ENCODE peak calls at places on chromosomes 3 and 15, in seven cellular contexts. P is GM03348, K is NCI-H2081, Q is M059J, F is fibroblast of the aortic adventitia, G is pancreas, M is sciatic nerve. D is an unnamed sample.

GRCh38 chr3:141278196-141279073 is 46.8 kb downstream of the PXYLP1 start:
- DNase-seq in P (peak; percentile 30), K (no peak), Q (peak; percentile 48), F (no peak), G (no peak), M (no peak), D (no peak)

GRCh38 chr15:99408236-99409096 is 157.2 kb downstream of the LRRC28 start:
- DNase-seq in P (peak; percentile 81), K (no peak), Q (peak; percentile 83), F (peak; percentile 98), G (no peak), M (no peak), D (no peak)

GRCh38 chr15:87669846-87670245 is 586.7 kb downstream of the NTRK3 start:
- DNase-seq in P (no peak), K (no peak), Q (peak; percentile 20), F (no peak), G (no peak), M (no peak), D (no peak)

GRCh38 chr3:133843634-133844033 is 38.0 kb downstream of the SRPRB start:
- DNase-seq in P (peak; percentile 27), K (no peak), Q (peak; percentile 63), F (no peak), G (no peak), M (peak; percentile 31), D (no peak)

GRCh38 chr15:90062023-90062728 is 40.1 kb downstream of the IDH2 start:
- DNase-seq in P (no peak), K (peak; percentile 95), Q (no peak), F (no peak), G (peak; percentile 85), M (no peak), D (peak; percentile 38)

GRCh38 chr15:57376695-57377477 is 581 bp downstream of the CGNL1 start:
- DNase-seq in P (peak; percentile 63), K (no peak), Q (no peak), F (peak; percentile 58), G (peak; percentile 78), M (peak; percentile 64), D (no peak)

GRCh38 chr3:157543491-157544035 is 40.3 kb upstream of the VEPH1 start:
- DNase-seq in P (no peak), K (no peak), Q (no peak), F (no peak), G (no peak), M (no peak), D (no peak)

GRCh38 chr3:141878326-141878725 is 1.9 kb downstream of the ATP1B3 start:
- DNase-seq in P (no peak), K (no peak), Q (no peak), F (no peak), G (no peak), M (no peak), D (no peak)

GRCh38 chr3:101780661-101781060 is 1.6 kb downstream of the NXPE3 start:
- DNase-seq in P (peak; percentile 77), K (no peak), Q (peak; percentile 87), F (peak; percentile 86), G (no peak), M (no peak), D (no peak)

GRCh38 chr3:184230081-184230602 is 757 bp downstream of the VWA5B2 start:
- DNase-seq in P (peak; percentile 27), K (peak; percentile 79), Q (no peak), F (no peak), G (peak; percentile 77), M (peak; percentile 52), D (no peak)

GRCh38 chr15:38531509-38531908 is 33.1 kb downstream of the RASGRP1 start:
- DNase-seq in P (peak; percentile 17), K (no peak), Q (peak; percentile 88), F (no peak), G (no peak), M (no peak), D (no peak)

GRCh38 chr3:72144773-72145505 is 360.0 kb upstream of the PROK2 start:
- DNase-seq in P (no peak), K (no peak), Q (no peak), F (no peak), G (no peak), M (no peak), D (no peak)

GRCh38 chr15:66894986-66895780 is 170.2 kb upstream of the SMAD3 start:
- DNase-seq in P (no peak), K (no peak), Q (peak; percentile 18), F (peak; percentile 63), G (no peak), M (no peak), D (no peak)

GRCh38 chr3:157231071-157231470 is 71.1 kb upstream of the CCNL1 start:
- DNase-seq in P (peak; percentile 57), K (no peak), Q (peak; percentile 30), F (peak; percentile 79), G (no peak), M (no peak), D (no peak)

GRCh38 chr3:71371282-71371681 is 212.2 kb downstream of the FOXP1 start:
- DNase-seq in P (no peak), K (no peak), Q (peak; percentile 39), F (no peak), G (no peak), M (no peak), D (no peak)

GRCh38 chr3:13579089-13579488 is 30.2 kb downstream of the FBLN2 start:
- DNase-seq in P (peak; percentile 68), K (no peak), Q (peak; percentile 66), F (peak; percentile 85), G (no peak), M (no peak), D (no peak)

GRCh38 chr3:138412821-138413531 is 21.4 kb upstream of the ESYT3 start:
- DNase-seq in P (peak; percentile 56), K (no peak), Q (peak; percentile 75), F (no peak), G (no peak), M (no peak), D (no peak)

GRCh38 chr15:75904241-75904631 is 558 bp downstream of the FBXO22 start:
- DNase-seq in P (peak; percentile 47), K (peak; percentile 17), Q (peak; percentile 18), F (peak; percentile 43), G (no peak), M (peak; percentile 58), D (no peak)

GRCh38 chr3:31288641-31289100 is 244.1 kb upstream of the STT3B start:
- DNase-seq in P (peak; percentile 55), K (no peak), Q (peak; percentile 84), F (no peak), G (no peak), M (peak; percentile 69), D (no peak)

GRCh38 chr3:108202080-108202479 is 20.1 kb downstream of the IFT57 start:
- DNase-seq in P (no peak), K (no peak), Q (no peak), F (peak; percentile 70), G (no peak), M (no peak), D (no peak)

GRCh38 chr3:2896281-2896967 is 213.8 kb downstream of the IL5RA start:
- DNase-seq in P (no peak), K (no peak), Q (no peak), F (no peak), G (no peak), M (no peak), D (no peak)

GRCh38 chr3:129045675-129046036 is 14.9 kb upstream of the GP9 start:
- DNase-seq in P (no peak), K (no peak), Q (no peak), F (no peak), G (no peak), M (no peak), D (no peak)

GRCh38 chr15:92457642-92458041 is 64.0 kb downstream of the ST8SIA2 start:
- DNase-seq in P (no peak), K (no peak), Q (no peak), F (no peak), G (no peak), M (no peak), D (no peak)

GRCh38 chr3:99879275-99879674 is 61.6 kb downstream of the CMSS1 start:
- DNase-seq in P (no peak), K (no peak), Q (no peak), F (no peak), G (no peak), M (no peak), D (no peak)

GRCh38 chr15:66673410-66674322 is 28.4 kb upstream of the SMAD6 start:
- DNase-seq in P (peak; percentile 35), K (no peak), Q (no peak), F (no peak), G (no peak), M (peak; percentile 68), D (peak; percentile 8)

GRCh38 chr3:52039846-52040245 is 16.5 kb downstream of the DUSP7 start:
- DNase-seq in P (no peak), K (no peak), Q (no peak), F (peak; percentile 36), G (no peak), M (peak; percentile 90), D (no peak)

GRCh38 chr15:44788748-44789147 is 52.4 kb downstream of the TRIM69 start:
- DNase-seq in P (no peak), K (no peak), Q (peak; percentile 46), F (peak; percentile 8), G (no peak), M (no peak), D (no peak)

GRCh38 chr15:51848811-51849210 is 19.4 kb downstream of the TMOD3 start:
- DNase-seq in P (peak; percentile 26), K (no peak), Q (no peak), F (peak; percentile 91), G (no peak), M (no peak), D (no peak)

GRCh38 chr3:24270744-24271143 is 223.9 kb downstream of the THRB start:
- DNase-seq in P (no peak), K (no peak), Q (no peak), F (no peak), G (no peak), M (no peak), D (no peak)

GRCh38 chr15:49331951-49332350 is 91.1 kb upstream of the FGF7 start:
- DNase-seq in P (no peak), K (no peak), Q (no peak), F (no peak), G (no peak), M (no peak), D (no peak)

GRCh38 chr3:9826815-9827574 is 16.8 kb downstream of the RPUSD3 start:
- DNase-seq in P (no peak), K (no peak), Q (no peak), F (no peak), G (no peak), M (no peak), D (no peak)

GRCh38 chr3:88661433-88661824 is 446.0 kb upstream of the EPHA3 start:
- DNase-seq in P (no peak), K (peak; percentile 6), Q (no peak), F (no peak), G (no peak), M (no peak), D (no peak)

GRCh38 chr3:15361494-15362214 is 29.3 kb upstream of the SH3BP5 start:
- DNase-seq in P (peak; percentile 31), K (no peak), Q (peak; percentile 56), F (no peak), G (no peak), M (no peak), D (no peak)

GRCh38 chr15:59953392-59953883 is 50.7 kb upstream of the FOXB1 start:
- DNase-seq in P (no peak), K (peak; percentile 82), Q (no peak), F (no peak), G (no peak), M (no peak), D (no peak)

GRCh38 chr15:64180235-64180824 is 17.5 kb upstream of the PPIB start:
- DNase-seq in P (no peak), K (no peak), Q (no peak), F (no peak), G (no peak), M (no peak), D (no peak)

D was measured in effector memory CD4-positive, alpha-beta T cell.